ENCODE peak calls at places on chromosomes 3 and 15, in eight cellular contexts. X, D, Y, M, E, B, P and N are unnamed samples. For H3K4me1, the result is how much of the 10 kb centered on the place peaks cover.

GRCh38 chr3:38739396-38739689 is 76.7 kb downstream of the SCN10A start:
- DNase-seq in E (no peak), Y (no peak), B (peak), M (no peak), X (no peak), P (no peak), D (no peak), N (no peak)

GRCh38 chr3:13325092-13325491 is 95.0 kb downstream of the NUP210 start:
- DNase-seq in E (no peak), X (no peak), P (no peak), Y (no peak), D (no peak), M (peak), B (no peak), N (no peak)

GRCh38 chr3:69200384-69201068 is 78.1 kb upstream of the LMOD3 start:
- DNase-seq in Y (no peak), M (peak), P (no peak), D (no peak), B (peak), E (no peak), X (no peak), N (no peak)

GRCh38 chr3:40989141-40990061 is 209.9 kb upstream of the CTNNB1 start:
- DNase-seq in B (no peak), P (no peak), E (no peak), Y (no peak), X (no peak), M (no peak), D (no peak), N (no peak)

GRCh38 chr3:65044401-65044800 is 356.6 kb upstream of the ADAMTS9 start:
- DNase-seq in P (no peak), X (no peak), Y (no peak), D (no peak), E (no peak), B (no peak), M (no peak), N (no peak)

GRCh38 chr15:57537072-57537471 is 54.6 kb upstream of the MYZAP start:
- DNase-seq in X (no peak), M (no peak), Y (no peak), E (no peak), D (no peak), B (peak), P (no peak), N (no peak)

GRCh38 chr3:171747223-171747920 is 62.9 kb downstream of the PLD1 start:
- DNase-seq in E (no peak), B (no peak), P (no peak), X (no peak), Y (no peak), D (no peak), M (no peak), N (no peak)

GRCh38 chr3:24622696-24623225 is 128.1 kb upstream of the THRB start:
- DNase-seq in Y (no peak), P (no peak), M (no peak), E (no peak), X (no peak), D (no peak), B (no peak), N (no peak)

GRCh38 chr3:48016336-48016973 is at the start of gene MAP4:
- DNase-seq in M (no peak), P (no peak), X (no peak), E (no peak), D (no peak), Y (no peak), B (no peak), N (no peak)

GRCh38 chr15:39363761-39364586 is 216.9 kb upstream of the THBS1 start:
- DNase-seq in Y (no peak), D (no peak), E (no peak), P (no peak), B (no peak), M (no peak), X (no peak), N (no peak)

GRCh38 chr3:101039285-101039684 is 46.1 kb upstream of the ABI3BP start:
- DNase-seq in B (no peak), P (no peak), M (no peak), E (no peak), X (no peak), D (no peak), Y (no peak), N (no peak)

GRCh38 chr3:13927295-13927694 is 47.4 kb upstream of the WNT7A start:
- DNase-seq in Y (no peak), B (no peak), M (no peak), E (no peak), D (no peak), P (no peak), X (no peak), N (no peak)

GRCh38 chr3:171688593-171688992 is 121.7 kb downstream of the PLD1 start:
- DNase-seq in D (no peak), B (no peak), M (no peak), Y (no peak), E (no peak), P (no peak), X (no peak), N (no peak)

GRCh38 chr15:65304393-65305143 is at the start of gene RNU5B-1:
- DNase-seq in E (peak), X (peak), M (peak), Y (no peak), B (peak), P (peak), D (no peak), N (peak)

GRCh38 chr15:90154861-90155626 is 46.1 kb upstream of the SEMA4B start:
- DNase-seq in B (no peak), D (no peak), M (peak), P (no peak), X (no peak), Y (no peak), E (no peak), N (no peak)

GRCh38 chr15:42151736-42152135 is 4.7 kb downstream of the PLA2G4F start:
- DNase-seq in E (no peak), X (no peak), D (no peak), M (no peak), P (peak), Y (no peak), B (no peak), N (no peak)

GRCh38 chr3:52090620-52091468 is 34.5 kb upstream of the DUSP7 start:
- DNase-seq in D (peak), E (no peak), M (no peak), X (no peak), B (peak), Y (no peak), P (peak), N (peak)

GRCh38 chr15:66838202-66838601 is 136.2 kb downstream of the SMAD6 start:
- DNase-seq in M (no peak), X (no peak), P (no peak), B (peak), Y (no peak), E (no peak), D (no peak), N (no peak)

GRCh38 chr15:38894260-38894948 is 329.8 kb upstream of the RASGRP1 start:
- DNase-seq in P (no peak), Y (no peak), M (no peak), B (peak), D (no peak), E (no peak), X (no peak), N (no peak)

GRCh38 chr3:44913868-44914468 is 39.6 kb downstream of the TGM4 start:
- DNase-seq in X (no peak), D (no peak), P (peak), E (peak), Y (no peak), M (peak), B (peak), N (peak)

GRCh38 chr15:91047545-91048199 is 25.3 kb upstream of the VPS33B start:
- DNase-seq in E (no peak), Y (no peak), P (no peak), M (no peak), D (no peak), X (no peak), B (no peak), N (no peak)

GRCh38 chr3:13947912-13948311 is 68.0 kb upstream of the WNT7A start:
- DNase-seq in Y (no peak), X (no peak), D (no peak), B (peak), P (no peak), E (no peak), M (no peak), N (no peak)

DNA sequence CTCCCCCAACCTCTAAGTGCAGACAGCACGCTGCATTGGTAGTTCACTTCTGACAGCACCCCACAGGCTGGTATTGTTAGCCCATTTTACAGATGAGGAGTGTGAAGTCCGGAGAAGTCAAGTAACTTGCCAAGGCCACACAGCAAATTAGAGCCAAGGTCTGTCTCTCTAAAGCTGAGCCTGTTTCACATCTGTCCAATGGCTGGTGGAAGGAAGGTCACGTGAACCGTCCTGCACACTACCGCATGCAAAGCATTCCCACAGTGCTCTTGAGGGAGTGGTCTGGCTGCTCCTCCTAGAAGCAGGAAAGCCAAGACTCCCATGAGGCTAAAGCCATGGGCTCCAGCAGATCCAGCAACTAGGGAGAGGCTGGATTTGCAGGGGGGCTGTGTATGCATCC is 50.0 kb downstream of the MGLL start:
- DNase-seq in E (no peak), B (no peak), Y (no peak), M (no peak), X (no peak), P (peak), D (no peak), N (no peak)
- H3K4me1 ChIP-seq in E (half or more), B (under half), Y (under half), M (under half), X (half or more), P (under half), D (under half), N (half or more)

DNA sequence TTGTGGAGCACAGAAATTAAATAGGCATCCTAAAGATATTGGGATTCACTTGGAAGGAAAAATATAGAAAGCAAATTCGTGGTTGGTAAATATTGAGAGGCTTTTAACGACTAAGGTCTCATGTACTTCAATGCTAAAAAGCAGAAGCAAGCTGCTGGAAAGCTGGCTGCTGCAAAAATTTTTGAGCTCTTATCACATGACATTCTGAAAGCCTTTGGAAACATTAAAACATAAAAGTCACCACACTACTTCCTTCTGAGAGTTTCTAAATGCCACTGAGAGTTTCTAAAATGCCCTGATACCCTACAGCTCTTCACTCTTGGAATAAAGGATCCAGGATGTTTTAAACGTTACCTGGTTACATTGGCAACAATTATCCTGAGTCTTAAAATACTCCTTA is 39.0 kb upstream of the CBLB start:
- DNase-seq in E (no peak), X (peak), P (no peak), M (no peak), B (no peak), D (no peak), Y (no peak), N (no peak)
- H3K27ac ChIP-seq in E (no peak), X (no peak), P (peak), M (no peak), B (no peak), D (peak), Y (peak), N (peak)

DNA sequence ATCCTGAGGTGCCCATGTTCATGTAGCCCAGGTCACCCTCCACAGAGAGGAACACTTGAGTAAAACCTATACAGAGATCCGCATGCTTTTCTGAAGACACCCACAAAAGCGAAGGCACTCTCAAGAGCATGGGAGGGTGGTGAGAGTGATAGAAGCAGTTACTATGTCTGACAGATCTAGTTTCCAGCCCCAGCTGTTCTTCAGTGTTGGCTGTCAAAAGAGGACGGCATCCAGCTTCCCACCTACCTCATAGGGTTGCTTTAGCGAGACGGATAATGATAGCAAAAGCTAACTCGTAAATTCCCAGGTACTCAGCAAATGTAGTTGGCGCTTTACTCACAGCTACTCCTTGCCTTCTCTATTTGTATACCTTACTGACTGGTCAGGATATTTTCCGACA is 3.0 kb upstream of the MEX3B start:
- DNase-seq in X (no peak), D (no peak), P (no peak), M (no peak), E (no peak), Y (no peak), B (no peak), N (no peak)
- H3K4me1 ChIP-seq in X (under half), D (under half), P (under half), M (under half), E (under half), Y (under half), B (under half), N (under half)

GRCh38 chr3:192818126-192818525 is 90.8 kb upstream of the FGF12 start:
- DNase-seq in P (no peak), Y (no peak), B (no peak), E (no peak), M (no peak), X (no peak), D (no peak), N (no peak)
- H3K27ac ChIP-seq in P (no peak), Y (no peak), B (no peak), E (no peak), M (no peak), X (peak), D (no peak), N (no peak)